ENCODE peak calls at places on chromosomes 5 and 9, in six cellular contexts. D is IMR-90, W is H1, Y is trophoblast cell, H is mesenchymal stem cell, G is H9. V is an unnamed sample.

GRCh38 chr5:57034517-57034916 is 82.6 kb upstream of the MIER3 start:
- DNase-seq in D (no peak), W (no peak), Y (no peak), H (no peak), G (no peak), V (no peak)

GRCh38 chr5:1751864-1752822 is 47.5 kb downstream of the MRPL36 start:
- DNase-seq in D (no peak), W (no peak), Y (no peak), H (no peak), G (peak; percentile 20), V (no peak)

GRCh38 chr5:120088831-120089230 is 375.3 kb upstream of the PRR16 start:
- DNase-seq in D (no peak), W (no peak), Y (no peak), H (no peak), G (no peak), V (no peak)

GRCh38 chr5:90201923-90202322 is 207.6 kb downstream of the CETN3 start:
- DNase-seq in D (no peak), W (no peak), Y (no peak), H (no peak), G (no peak), V (no peak)

GRCh38 chr5:150672237-150672883 is 11.3 kb downstream of the MYOZ3 start:
- DNase-seq in D (no peak), W (peak; percentile 84), Y (peak; percentile 19), H (peak; percentile 50), G (peak; percentile 89), V (no peak)

GRCh38 chr9:68457803-68458202 is 82.9 kb downstream of the TMEM252 start:
- DNase-seq in D (no peak), W (no peak), Y (no peak), H (peak; percentile 26), G (no peak), V (no peak)

GRCh38 chr9:2040828-2041227 is 25.7 kb downstream of the SMARCA2 start:
- DNase-seq in D (no peak), W (no peak), Y (no peak), H (no peak), G (no peak), V (no peak)

GRCh38 chr5:180080670-180081280 is 9.2 kb upstream of the RNF130 start:
- DNase-seq in D (no peak), W (no peak), Y (no peak), H (no peak), G (no peak), V (no peak)

GRCh38 chr5:14379739-14380497 is 201.7 kb upstream of the OTULINL start:
- DNase-seq in D (no peak), W (peak; percentile 90), Y (no peak), H (no peak), G (peak; percentile 88), V (no peak)

GRCh38 chr5:34686762-34687268 is 30.7 kb downstream of the RAI14 start:
- DNase-seq in D (peak; percentile 99), W (no peak), Y (peak; percentile 92), H (peak; percentile 98), G (no peak), V (no peak)

GRCh38 chr5:96332535-96333396 is 100.3 kb downstream of the PCSK1 start:
- DNase-seq in D (no peak), W (no peak), Y (no peak), H (no peak), G (no peak), V (no peak)

GRCh38 chr5:88677943-88678779 is 204.8 kb downstream of the MEF2C start:
- DNase-seq in D (no peak), W (no peak), Y (no peak), H (no peak), G (peak; percentile 78), V (no peak)

GRCh38 chr5:172895549-172895948 is 61.5 kb downstream of the ERGIC1 start:
- DNase-seq in D (no peak), W (no peak), Y (no peak), H (no peak), G (no peak), V (no peak)

GRCh38 chr5:9947231-9947693 is 302.4 kb downstream of the ATPSCKMT start:
- DNase-seq in D (no peak), W (no peak), Y (peak; percentile 92), H (no peak), G (no peak), V (no peak)

GRCh38 chr5:56100429-56101176 is 105.8 kb upstream of the IL6ST start:
- DNase-seq in D (no peak), W (no peak), Y (no peak), H (no peak), G (no peak), V (no peak)

GRCh38 chr9:18384066-18384465 is 89.9 kb upstream of the ADAMTSL1 start:
- DNase-seq in D (peak; percentile 13), W (no peak), Y (no peak), H (no peak), G (no peak), V (no peak)

GRCh38 chr5:172403822-172404221 is 50.5 kb downstream of the SH3PXD2B start:
- DNase-seq in D (no peak), W (no peak), Y (no peak), H (no peak), G (no peak), V (no peak)

GRCh38 chr5:168224110-168224509 is 67.3 kb upstream of the WWC1 start:
- DNase-seq in D (no peak), W (no peak), Y (no peak), H (no peak), G (no peak), V (no peak)

GRCh38 chr9:82546131-82546530 is 516.8 kb downstream of the RASEF start:
- DNase-seq in D (no peak), W (no peak), Y (no peak), H (no peak), G (no peak), V (no peak)
- H3K27me3 ChIP-seq in D (peaks cover 2% of the 10 kb centered on the region), W (no peaks in the 10 kb centered on the region), Y (no peaks in the 10 kb centered on the region), H (no peaks in the 10 kb centered on the region), G (no peaks in the 10 kb centered on the region), V (no peaks in the 10 kb centered on the region)

GRCh38 chr5:77639624-77640023 is 1.1 kb upstream of the OTP start:
- DNase-seq in D (no peak), W (no peak), Y (no peak), H (no peak), G (no peak), V (no peak)

GRCh38 chr5:77642915-77643653 is 4.6 kb upstream of the OTP start:
- DNase-seq in D (no peak), W (peak; percentile 66), Y (no peak), H (peak; percentile 2), G (peak; percentile 65), V (no peak)

GRCh38 chr5:77640577-77641396 is 2.3 kb upstream of the OTP start:
- DNase-seq in D (no peak), W (peak; percentile 66), Y (no peak), H (no peak), G (peak; percentile 43), V (no peak)

GRCh38 chr5:77641963-77642589 is 3.6 kb upstream of the OTP start:
- DNase-seq in D (no peak), W (no peak), Y (no peak), H (no peak), G (no peak), V (no peak)

DNA sequence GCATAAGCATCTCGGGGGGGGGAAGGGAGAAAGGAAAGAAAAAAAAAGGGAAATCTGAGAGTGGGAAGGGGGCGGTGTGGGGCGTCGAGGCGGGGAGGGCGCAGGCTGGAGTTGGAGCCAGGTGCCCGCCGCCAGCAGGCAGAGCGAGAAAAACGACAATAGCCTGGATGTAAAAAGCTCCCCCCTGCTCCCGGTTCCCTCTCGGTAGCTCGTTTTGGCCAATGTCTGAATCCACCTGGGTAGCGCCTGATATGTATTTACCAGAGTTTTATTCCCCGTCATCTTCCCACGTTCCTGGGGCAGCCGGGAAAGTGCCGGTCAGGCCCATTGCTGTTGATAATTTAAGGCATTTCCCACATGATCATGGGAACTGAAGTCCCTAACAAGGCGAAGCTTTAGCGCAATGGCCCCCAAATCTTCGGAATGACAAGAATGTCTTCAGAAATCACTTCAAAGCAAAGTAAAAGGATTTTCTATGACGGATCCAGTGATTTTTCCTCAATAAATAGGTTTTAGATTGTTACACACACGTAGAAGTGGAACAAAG is 3.0 kb upstream of the OTP start:
- DNase-seq in D (no peak), W (no peak), Y (no peak), H (no peak), G (peak; percentile 50), V (no peak)
- H3K4me1 ChIP-seq in D (peaks cover 2% of the 10 kb centered on the region), W (peaks cover 15% of the 10 kb centered on the region), Y (peaks cover 3% of the 10 kb centered on the region), H (peaks cover 28% of the 10 kb centered on the region), G (no peaks in the 10 kb centered on the region), V (peaks cover 7% of the 10 kb centered on the region)

DNA sequence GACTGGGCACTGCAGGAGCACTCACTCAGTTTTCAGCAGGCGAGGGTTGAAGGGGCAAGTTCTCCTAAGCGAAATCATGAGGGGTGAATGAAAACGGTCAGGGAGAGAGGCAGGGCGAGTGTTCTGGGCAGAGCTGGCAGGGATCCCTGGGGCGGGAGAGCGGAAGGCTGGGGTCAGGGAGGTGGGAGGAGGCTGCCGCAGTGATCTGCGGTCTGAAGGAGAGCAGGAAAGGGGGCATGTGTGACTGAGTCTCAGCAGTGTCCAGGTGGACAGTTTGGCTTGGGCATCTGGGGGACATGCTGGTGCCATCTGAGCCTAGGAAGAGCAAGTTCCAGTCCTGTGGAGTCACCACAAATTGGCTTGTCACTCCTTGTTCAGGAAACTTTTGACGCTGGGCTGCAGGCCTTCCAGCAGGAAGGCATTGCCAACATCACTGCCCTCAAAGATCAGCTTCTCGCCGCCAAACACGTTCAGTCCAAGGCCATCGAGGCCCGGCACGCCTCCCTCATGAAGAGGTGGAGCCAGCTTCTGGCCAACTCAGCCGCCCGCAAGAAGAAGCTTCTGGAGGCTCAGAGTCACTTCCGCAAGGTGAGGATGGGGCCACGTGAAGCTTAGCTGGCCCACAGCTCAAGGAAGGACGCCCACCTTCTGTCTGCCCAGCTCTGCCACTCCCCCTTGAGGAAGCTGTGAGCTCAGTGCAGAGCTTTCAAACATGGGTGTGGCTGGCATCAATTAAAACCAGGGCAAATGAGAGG is 31.1 kb downstream of the DYNC2I2 start:
- DNase-seq in D (no peak), W (no peak), Y (no peak), H (no peak), G (no peak), V (no peak)
- H4K91ac ChIP-seq in D (no peak overlapping the region), W (no peak overlapping the region), Y (no peak overlapping the region), H (no peak overlapping the region), G (no peak overlapping the region), V (no peak overlapping the region)

DNA sequence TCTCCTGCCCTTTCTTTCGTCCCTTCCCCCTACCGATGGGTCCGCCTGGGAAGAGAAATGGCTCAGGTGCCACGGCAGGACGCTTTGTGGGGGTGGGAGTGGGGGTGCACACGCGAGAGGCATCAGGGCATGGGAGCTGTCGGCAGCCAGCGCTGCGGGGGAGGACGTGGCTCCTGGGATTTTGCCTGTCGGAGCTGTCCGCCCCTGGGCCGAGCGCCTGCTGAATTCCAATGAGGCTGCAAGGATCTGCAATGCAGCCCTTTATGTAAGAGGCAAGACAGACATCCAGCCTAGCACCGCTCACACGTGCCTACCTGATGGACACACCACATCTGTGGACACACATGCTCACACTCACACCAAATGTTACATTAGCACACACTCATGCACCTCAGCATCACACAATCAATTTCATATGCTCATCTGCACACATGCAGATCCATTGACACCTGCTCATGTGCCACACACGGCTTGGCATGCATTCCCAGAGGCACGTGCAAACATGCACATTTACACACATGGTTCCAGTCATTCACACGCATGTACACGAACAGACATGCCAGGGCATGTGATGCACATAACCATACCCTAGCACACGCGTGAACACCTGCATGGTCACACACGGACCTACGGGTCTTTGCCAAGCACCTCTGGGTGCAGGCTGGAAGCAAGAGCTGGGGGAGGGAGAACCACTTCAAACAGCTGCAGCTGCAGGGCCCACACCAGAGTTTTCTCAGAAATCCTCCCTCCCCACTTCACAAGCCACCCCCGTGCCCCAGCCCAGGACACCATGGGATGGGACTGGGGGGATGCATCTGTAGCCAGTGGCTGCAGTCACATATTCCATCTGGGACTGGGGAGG is 1.4 kb downstream of the GRIN1 start:
- DNase-seq in D (no peak), W (no peak), Y (no peak), H (no peak), G (peak; percentile 30), V (no peak)
- H3K27me3 ChIP-seq in D (peaks cover 69% of the 10 kb centered on the region), W (peaks cover 79% of the 10 kb centered on the region), Y (peaks cover 28% of the 10 kb centered on the region), H (peaks cover 79% of the 10 kb centered on the region), G (peaks cover 29% of the 10 kb centered on the region), V (peaks cover 76% of the 10 kb centered on the region)

V was measured in neuronal stem cell.